ENCODE peak calls at places on chromosomes 13 and 19, in eight cellular contexts. One of them, this sample, is unnamed.

GRCh38 chr19:18417250-18418033 is 1.8 kb upstream of the SSBP4 start:
- DNase-seq in HCT116: no peak
- DNase-seq in natural killer cell: no peak
- DNase-seq in ascending aorta: no peak
- DNase-seq in lung: no peak
- DNase-seq in cardiac fibroblast: peak
- DNase-seq in kidney epithelial cell: no peak
- DNase-seq in retinal pigment epithelial cell: no peak
- DNase-seq in this sample: peak

GRCh38 chr19:51702103-51702753 is 9.1 kb downstream of the SPACA6 start:
- DNase-seq in HCT116: no peak
- DNase-seq in natural killer cell: peak
- DNase-seq in ascending aorta: no peak
- DNase-seq in lung: peak
- DNase-seq in cardiac fibroblast: peak
- DNase-seq in kidney epithelial cell: no peak
- DNase-seq in retinal pigment epithelial cell: peak
- DNase-seq in this sample: peak

GRCh38 chr19:55446060-55446459 is 3.0 kb upstream of the SHISA7 start:
- DNase-seq in HCT116: no peak
- DNase-seq in natural killer cell: no peak
- DNase-seq in ascending aorta: no peak
- DNase-seq in lung: no peak
- DNase-seq in cardiac fibroblast: no peak
- DNase-seq in kidney epithelial cell: no peak
- DNase-seq in retinal pigment epithelial cell: no peak
- DNase-seq in this sample: no peak

GRCh38 chr13:73820688-73821087 is 313.5 kb downstream of the KLF12 start:
- DNase-seq in HCT116: no peak
- DNase-seq in natural killer cell: no peak
- DNase-seq in ascending aorta: no peak
- DNase-seq in lung: no peak
- DNase-seq in cardiac fibroblast: no peak
- DNase-seq in kidney epithelial cell: no peak
- DNase-seq in retinal pigment epithelial cell: no peak
- DNase-seq in this sample: no peak

GRCh38 chr19:3687774-3688706 is 12.2 kb downstream of the PIP5K1C start:
- DNase-seq in HCT116: no peak
- DNase-seq in natural killer cell: no peak
- DNase-seq in ascending aorta: no peak
- DNase-seq in lung: no peak
- DNase-seq in cardiac fibroblast: no peak
- DNase-seq in kidney epithelial cell: no peak
- DNase-seq in retinal pigment epithelial cell: no peak
- DNase-seq in this sample: no peak

GRCh38 chr13:25292301-25292700 is 5.0 kb upstream of the MTMR6 start:
- DNase-seq in HCT116: no peak
- DNase-seq in natural killer cell: no peak
- DNase-seq in ascending aorta: no peak
- DNase-seq in lung: no peak
- DNase-seq in cardiac fibroblast: peak
- DNase-seq in kidney epithelial cell: peak
- DNase-seq in retinal pigment epithelial cell: no peak
- DNase-seq in this sample: no peak

GRCh38 chr13:53121879-53122278 is 93.3 kb downstream of the OLFM4 start:
- DNase-seq in HCT116: no peak
- DNase-seq in natural killer cell: no peak
- DNase-seq in ascending aorta: no peak
- DNase-seq in lung: no peak
- DNase-seq in cardiac fibroblast: no peak
- DNase-seq in kidney epithelial cell: no peak
- DNase-seq in retinal pigment epithelial cell: no peak
- DNase-seq in this sample: no peak

GRCh38 chr13:91544723-91545122 is 146.3 kb downstream of the GPC5 start:
- DNase-seq in HCT116: no peak
- DNase-seq in natural killer cell: no peak
- DNase-seq in ascending aorta: no peak
- DNase-seq in lung: no peak
- DNase-seq in cardiac fibroblast: peak
- DNase-seq in kidney epithelial cell: no peak
- DNase-seq in retinal pigment epithelial cell: no peak
- DNase-seq in this sample: peak

GRCh38 chr13:21544515-21544914 is 59.5 kb downstream of the MICU2 start:
- DNase-seq in HCT116: no peak
- DNase-seq in natural killer cell: no peak
- DNase-seq in ascending aorta: no peak
- DNase-seq in lung: no peak
- DNase-seq in cardiac fibroblast: no peak
- DNase-seq in kidney epithelial cell: no peak
- DNase-seq in retinal pigment epithelial cell: no peak
- DNase-seq in this sample: no peak

GRCh38 chr13:96238861-96239260 is 149.0 kb downstream of the HS6ST3 start:
- DNase-seq in HCT116: no peak
- DNase-seq in natural killer cell: no peak
- DNase-seq in ascending aorta: no peak
- DNase-seq in lung: no peak
- DNase-seq in cardiac fibroblast: no peak
- DNase-seq in kidney epithelial cell: no peak
- DNase-seq in retinal pigment epithelial cell: no peak
- DNase-seq in this sample: no peak

GRCh38 chr13:100063333-100063732 is 25.6 kb upstream of the PCCA start:
- DNase-seq in HCT116: no peak
- DNase-seq in natural killer cell: no peak
- DNase-seq in ascending aorta: no peak
- DNase-seq in lung: no peak
- DNase-seq in cardiac fibroblast: peak
- DNase-seq in kidney epithelial cell: no peak
- DNase-seq in retinal pigment epithelial cell: no peak
- DNase-seq in this sample: no peak

GRCh38 chr19:35267818-35268545 is 780 bp upstream of the USF2 start:
- DNase-seq in HCT116: peak
- DNase-seq in natural killer cell: peak
- DNase-seq in ascending aorta: no peak
- DNase-seq in lung: peak
- DNase-seq in cardiac fibroblast: peak
- DNase-seq in kidney epithelial cell: no peak
- DNase-seq in retinal pigment epithelial cell: no peak
- DNase-seq in this sample: peak

GRCh38 chr19:21202865-21203494 is 61.1 kb downstream of the ZNF431 start:
- DNase-seq in HCT116: peak
- DNase-seq in natural killer cell: no peak
- DNase-seq in ascending aorta: no peak
- DNase-seq in lung: no peak
- DNase-seq in cardiac fibroblast: peak
- DNase-seq in kidney epithelial cell: no peak
- DNase-seq in retinal pigment epithelial cell: no peak
- DNase-seq in this sample: peak

GRCh38 chr13:92951273-92951820 is 275.3 kb upstream of the GPC6 start:
- DNase-seq in HCT116: no peak
- DNase-seq in natural killer cell: no peak
- DNase-seq in ascending aorta: no peak
- DNase-seq in lung: no peak
- DNase-seq in cardiac fibroblast: peak
- DNase-seq in kidney epithelial cell: no peak
- DNase-seq in retinal pigment epithelial cell: no peak
- DNase-seq in this sample: no peak

GRCh38 chr13:99977912-99978780 is 3.4 kb upstream of the ZIC2 start:
- DNase-seq in HCT116: no peak
- DNase-seq in natural killer cell: no peak
- DNase-seq in ascending aorta: no peak
- DNase-seq in lung: no peak
- DNase-seq in cardiac fibroblast: no peak
- DNase-seq in kidney epithelial cell: no peak
- DNase-seq in retinal pigment epithelial cell: no peak
- DNase-seq in this sample: peak

GRCh38 chr13:29383476-29383875 is 212.0 kb downstream of the SLC7A1 start:
- DNase-seq in HCT116: no peak
- DNase-seq in natural killer cell: no peak
- DNase-seq in ascending aorta: no peak
- DNase-seq in lung: no peak
- DNase-seq in cardiac fibroblast: no peak
- DNase-seq in kidney epithelial cell: no peak
- DNase-seq in retinal pigment epithelial cell: no peak
- DNase-seq in this sample: no peak

GRCh38 chr13:51479199-51479523 is 26.3 kb upstream of the INTS6 start:
- DNase-seq in HCT116: no peak
- DNase-seq in natural killer cell: no peak
- DNase-seq in ascending aorta: no peak
- DNase-seq in lung: no peak
- DNase-seq in cardiac fibroblast: peak
- DNase-seq in kidney epithelial cell: no peak
- DNase-seq in retinal pigment epithelial cell: no peak
- DNase-seq in this sample: no peak

GRCh38 chr13:107883561-107884175 is 331.7 kb downstream of the LIG4 start:
- DNase-seq in HCT116: no peak
- DNase-seq in natural killer cell: no peak
- DNase-seq in ascending aorta: no peak
- DNase-seq in lung: no peak
- DNase-seq in cardiac fibroblast: peak
- DNase-seq in kidney epithelial cell: peak
- DNase-seq in retinal pigment epithelial cell: no peak
- DNase-seq in this sample: no peak

GRCh38 chr13:95197548-95197947 is 103.7 kb downstream of the ABCC4 start:
- DNase-seq in HCT116: no peak
- DNase-seq in natural killer cell: no peak
- DNase-seq in ascending aorta: no peak
- DNase-seq in lung: no peak
- DNase-seq in cardiac fibroblast: no peak
- DNase-seq in kidney epithelial cell: no peak
- DNase-seq in retinal pigment epithelial cell: no peak
- DNase-seq in this sample: no peak

GRCh38 chr13:37747071-37747612 is 122.4 kb downstream of the TRPC4 start:
- DNase-seq in HCT116: no peak
- DNase-seq in natural killer cell: no peak
- DNase-seq in ascending aorta: no peak
- DNase-seq in lung: no peak
- DNase-seq in cardiac fibroblast: peak
- DNase-seq in kidney epithelial cell: no peak
- DNase-seq in retinal pigment epithelial cell: peak
- DNase-seq in this sample: no peak

DNA sequence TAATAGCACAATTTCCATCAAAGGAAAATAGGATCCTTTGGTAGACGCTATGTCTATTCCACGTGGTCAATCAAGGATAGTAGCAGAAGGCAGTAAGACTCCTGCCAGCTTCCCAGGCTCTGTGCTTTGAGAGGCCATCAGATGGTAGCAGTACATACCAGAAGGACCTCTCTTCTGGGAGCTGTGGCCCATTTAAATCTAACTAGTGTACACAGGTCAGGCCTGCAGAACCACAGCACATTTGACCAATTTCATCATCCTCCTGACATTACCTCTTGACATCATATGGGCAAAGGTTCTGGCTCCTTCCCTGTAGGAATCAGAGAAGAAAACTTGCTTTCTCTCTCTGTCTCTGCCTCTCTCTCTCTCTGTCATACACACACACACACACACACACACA is 229.6 kb upstream of the HTR2A start:
- DNase-seq in HCT116: no peak
- DNase-seq in natural killer cell: no peak
- DNase-seq in ascending aorta: no peak
- DNase-seq in lung: no peak
- DNase-seq in cardiac fibroblast: peak
- DNase-seq in kidney epithelial cell: no peak
- DNase-seq in retinal pigment epithelial cell: no peak
- DNase-seq in this sample: no peak
- TF ChIP-seq CTCF in HCT116: no peak
- TF ChIP-seq CTCF in natural killer cell: no peak
- TF ChIP-seq CTCF in ascending aorta: no peak
- TF ChIP-seq CTCF in lung: no peak
- TF ChIP-seq CTCF in cardiac fibroblast: peak
- TF ChIP-seq CTCF in kidney epithelial cell: peak
- TF ChIP-seq CTCF in retinal pigment epithelial cell: no peak
- TF ChIP-seq CTCF in this sample: no peak

DNA sequence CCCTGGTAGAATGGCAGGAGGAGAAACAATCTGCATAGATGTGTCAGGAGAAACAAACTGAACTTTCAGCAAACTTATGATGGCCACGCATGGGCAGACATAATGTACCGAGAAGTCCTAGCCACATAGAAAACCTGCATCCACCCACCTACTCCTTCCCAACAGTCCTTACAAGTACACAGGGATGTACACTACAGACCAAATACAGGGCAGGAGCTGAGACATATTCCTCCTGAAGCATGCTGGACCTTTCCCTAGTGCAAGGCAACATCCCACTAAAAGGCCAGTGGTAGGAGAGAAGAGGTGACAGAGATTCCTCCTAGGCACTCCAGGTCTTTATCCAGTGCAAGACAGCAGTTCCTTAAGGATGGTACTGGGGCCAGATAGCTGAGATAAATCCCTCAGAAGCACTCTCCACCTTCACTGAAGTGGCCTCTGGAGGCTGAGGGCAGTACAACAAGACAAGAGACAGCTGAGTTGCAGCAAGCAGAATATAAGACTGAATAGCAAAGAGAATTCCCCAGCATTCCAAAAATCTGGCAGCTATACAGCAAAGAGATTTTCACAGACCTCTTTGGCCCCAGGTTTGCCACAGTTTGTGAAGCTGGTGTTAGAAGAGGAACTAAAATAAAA is 18.3 kb downstream of the VWA8 start:
- DNase-seq in HCT116: no peak
- DNase-seq in natural killer cell: no peak
- DNase-seq in ascending aorta: no peak
- DNase-seq in lung: no peak
- DNase-seq in cardiac fibroblast: peak
- DNase-seq in kidney epithelial cell: no peak
- DNase-seq in retinal pigment epithelial cell: no peak
- DNase-seq in this sample: peak
- TF ChIP-seq CTCF in HCT116: peak
- TF ChIP-seq CTCF in natural killer cell: no peak
- TF ChIP-seq CTCF in ascending aorta: no peak
- TF ChIP-seq CTCF in lung: no peak
- TF ChIP-seq CTCF in cardiac fibroblast: peak
- TF ChIP-seq CTCF in kidney epithelial cell: peak
- TF ChIP-seq CTCF in retinal pigment epithelial cell: peak
- TF ChIP-seq CTCF in this sample: no peak

DNA sequence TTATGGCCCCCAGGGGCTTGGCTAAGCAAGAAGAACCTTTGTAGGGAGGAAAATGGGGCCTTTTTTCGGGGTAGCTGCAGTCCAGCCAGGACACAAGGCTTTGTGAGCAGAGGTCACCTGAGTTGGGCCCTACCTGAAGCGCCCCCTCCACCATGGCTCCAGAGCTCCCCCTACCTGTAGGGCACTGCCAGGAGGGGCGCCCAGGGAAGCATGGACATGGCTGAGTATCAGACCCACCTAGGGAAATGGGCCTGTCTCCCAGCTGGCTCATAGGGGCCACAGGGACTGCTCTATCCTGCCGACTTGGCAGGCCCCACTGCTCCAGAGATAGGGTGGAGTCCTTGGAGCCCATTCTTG is 9.0 kb upstream of the CEBPA start:
- DNase-seq in HCT116: no peak
- DNase-seq in natural killer cell: no peak
- DNase-seq in ascending aorta: no peak
- DNase-seq in lung: no peak
- DNase-seq in cardiac fibroblast: no peak
- DNase-seq in kidney epithelial cell: no peak
- DNase-seq in retinal pigment epithelial cell: no peak
- DNase-seq in this sample: no peak
- TF ChIP-seq CTCF in HCT116: peak
- TF ChIP-seq CTCF in natural killer cell: no peak
- TF ChIP-seq CTCF in ascending aorta: no peak
- TF ChIP-seq CTCF in lung: no peak
- TF ChIP-seq CTCF in cardiac fibroblast: no peak
- TF ChIP-seq CTCF in kidney epithelial cell: peak
- TF ChIP-seq CTCF in retinal pigment epithelial cell: no peak
- TF ChIP-seq CTCF in this sample: no peak

GRCh38 chr19:17090501-17091074 is 15.0 kb downstream of the MYO9B start:
- DNase-seq in HCT116: no peak
- DNase-seq in natural killer cell: no peak
- DNase-seq in ascending aorta: no peak
- DNase-seq in lung: no peak
- DNase-seq in cardiac fibroblast: peak
- DNase-seq in kidney epithelial cell: no peak
- DNase-seq in retinal pigment epithelial cell: no peak
- DNase-seq in this sample: no peak
- TF ChIP-seq CTCF in HCT116: no peak
- TF ChIP-seq CTCF in natural killer cell: no peak
- TF ChIP-seq CTCF in ascending aorta: no peak
- TF ChIP-seq CTCF in lung: no peak
- TF ChIP-seq CTCF in cardiac fibroblast: no peak
- TF ChIP-seq CTCF in kidney epithelial cell: no peak
- TF ChIP-seq CTCF in retinal pigment epithelial cell: no peak
- TF ChIP-seq CTCF in this sample: no peak

This sample was measured in endothelial cell.